ENCODE peak calls at places on chromosomes 2 and 18, in nine cellular contexts. X, B, L, S, T, F, H, Q and C are unnamed samples. For H3K4me1, the result is how much of the 10 kb centered on the place peaks cover.

GRCh38 chr2:88199912-88200682 is 30.0 kb downstream of the THNSL2 start:
- DNase-seq in X (no peak), B (no peak), L (peak), S (peak), T (no peak), F (no peak), H (no peak), Q (peak), C (peak)

GRCh38 chr2:228065686-228066085 is 115.8 kb downstream of the SPHKAP start:
- DNase-seq in X (no peak), B (peak), L (no peak), S (no peak), T (no peak), F (no peak), H (no peak), Q (no peak), C (no peak)

GRCh38 chr2:100733344-100734187 is 86.4 kb upstream of the NPAS2 start:
- DNase-seq in X (no peak), B (peak), L (no peak), S (peak), T (no peak), F (no peak), H (peak), Q (peak), C (no peak)

GRCh38 chr2:208984376-208985100 is 439.3 kb upstream of the MAP2 start:
- DNase-seq in X (no peak), B (peak), L (no peak), S (no peak), T (no peak), F (no peak), H (no peak), Q (no peak), C (no peak)

GRCh38 chr18:25289040-25289631 is 62.8 kb downstream of the ZNF521 start:
- DNase-seq in X (no peak), B (peak), L (no peak), S (no peak), T (no peak), F (no peak), H (peak), Q (peak), C (no peak)

GRCh38 chr2:223460774-223461211 is 141.4 kb downstream of the SCG2 start:
- DNase-seq in X (no peak), B (peak), L (no peak), S (no peak), T (no peak), F (no peak), H (peak), Q (no peak), C (no peak)

GRCh38 chr2:16104345-16105177 is 164.2 kb downstream of the MYCN start:
- DNase-seq in X (no peak), B (peak), L (no peak), S (no peak), T (no peak), F (no peak), H (peak), Q (no peak), C (no peak)

GRCh38 chr18:30135938-30136337 is 906.6 kb downstream of the DSC3 start:
- DNase-seq in X (no peak), B (peak), L (no peak), S (no peak), T (no peak), F (no peak), H (no peak), Q (no peak), C (no peak)

GRCh38 chr2:33782395-33783239 is 183.5 kb upstream of the FAM98A start:
- DNase-seq in X (no peak), B (no peak), L (no peak), S (no peak), T (no peak), F (no peak), H (no peak), Q (no peak), C (no peak)

GRCh38 chr2:27431395-27431794 is 3.0 kb downstream of the NRBP1 start:
- DNase-seq in X (no peak), B (peak), L (no peak), S (no peak), T (peak), F (no peak), H (no peak), Q (no peak), C (no peak)

GRCh38 chr2:9089831-9090230 is 86.3 kb upstream of the MBOAT2 start:
- DNase-seq in X (no peak), B (peak), L (no peak), S (no peak), T (no peak), F (no peak), H (no peak), Q (no peak), C (no peak)

GRCh38 chr2:75047189-75047812 is 88.9 kb downstream of the POLE4 start:
- DNase-seq in X (no peak), B (peak), L (no peak), S (no peak), T (no peak), F (no peak), H (peak), Q (no peak), C (no peak)
- H3K4me1 ChIP-seq in X (under half), B (under half), L (under half), S (under half), T (under half), F (under half), H (under half), Q (under half), C (under half)

DNA sequence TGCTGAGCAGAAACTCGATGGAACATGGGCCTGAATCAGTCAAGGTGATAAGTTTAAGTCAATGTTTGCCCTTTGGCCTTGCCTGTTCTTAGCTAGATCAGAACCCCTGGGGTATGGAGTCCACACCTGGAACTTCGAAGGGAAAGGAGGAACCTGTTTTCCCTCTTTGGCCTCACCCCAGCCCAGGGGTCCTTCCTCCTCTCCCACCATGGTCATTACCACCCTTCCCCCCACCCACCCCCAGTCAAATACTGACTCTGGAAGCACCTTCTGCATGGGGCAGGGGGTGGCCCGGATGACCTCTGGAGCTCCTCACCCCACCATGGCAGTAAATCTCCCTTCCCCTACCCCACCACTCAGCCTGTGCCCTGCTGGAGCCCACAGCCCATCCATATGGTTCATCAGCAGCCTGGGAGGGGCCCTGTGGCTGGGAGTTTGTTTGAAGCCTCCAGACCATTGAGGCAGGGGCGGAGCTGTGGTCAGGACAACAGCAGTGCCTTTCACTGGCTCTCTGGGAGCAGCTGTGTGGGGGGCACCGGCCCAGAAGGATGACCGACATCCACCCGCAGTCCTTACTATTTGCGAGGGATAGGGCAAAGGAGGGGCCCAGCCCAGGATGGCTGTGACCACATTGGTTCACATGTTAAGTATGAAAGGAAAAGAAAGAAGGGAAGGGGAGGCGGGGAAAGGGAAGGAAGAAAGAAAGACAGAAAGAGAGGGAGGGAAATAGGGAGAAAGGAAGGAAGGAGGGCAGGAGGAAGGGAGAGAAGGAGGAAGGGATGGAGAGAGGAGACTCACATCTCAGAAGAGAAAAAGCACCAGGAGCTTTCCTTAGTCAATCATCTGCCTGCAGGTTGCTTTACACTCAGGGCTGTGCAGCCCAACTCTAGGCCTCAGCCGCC is 163.9 kb downstream of the SMAD7 start:
- DNase-seq in X (no peak), B (no peak), L (no peak), S (no peak), T (no peak), F (peak), H (no peak), Q (peak), C (no peak)
- H3K4me1 ChIP-seq in X (under half), B (under half), L (under half), S (under half), T (under half), F (under half), H (under half), Q (half or more), C (half or more)

DNA sequence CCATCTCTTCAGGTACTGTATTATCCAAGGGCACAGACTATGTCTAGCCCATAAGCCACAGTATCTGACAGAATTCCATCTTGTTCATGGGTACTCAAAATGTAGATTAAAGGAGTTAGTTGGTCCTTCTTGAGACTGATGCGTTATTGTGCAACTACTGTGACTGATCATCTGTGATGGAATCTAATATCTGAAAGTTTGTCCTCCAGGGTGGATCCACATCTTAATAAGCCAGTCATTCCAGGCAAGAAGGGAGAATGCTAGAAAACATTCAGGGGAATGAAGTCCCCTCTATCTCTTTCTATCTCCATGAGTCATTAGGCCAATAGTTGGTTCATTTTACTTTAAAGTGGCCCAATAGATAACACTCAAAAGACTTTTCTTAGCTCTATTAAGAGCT is 252.6 kb downstream of the EXOC6B start:
- DNase-seq in X (no peak), B (no peak), L (no peak), S (no peak), T (no peak), F (no peak), H (peak), Q (no peak), C (no peak)
- H3K4me1 ChIP-seq in X (under half), B (under half), L (under half), S (under half), T (under half), F (under half), H (half or more), Q (under half), C (under half)

GRCh38 chr18:13462686-13463085 is 244.1 kb downstream of the LDLRAD4 start:
- DNase-seq in X (no peak), B (no peak), L (no peak), S (no peak), T (no peak), F (no peak), H (no peak), Q (no peak), C (no peak)
- H3K4me1 ChIP-seq in X (half or more), B (under half), L (under half), S (under half), T (under half), F (under half), H (under half), Q (under half), C (under half)